ENCODE peak calls at places on chromosomes 13 and 19, in five cellular contexts. U, I, B, Z and W are unnamed samples.

GRCh38 chr19:38144667-38145066 is 79.4 kb downstream of the DPF1 start:
- DNase-seq in U (no peak), I (no peak), B (no peak), Z (no peak), W (no peak)

GRCh38 chr19:1264801-1265610 is 4.1 kb upstream of the CIRBP start:
- DNase-seq in U (no peak), I (peak), B (no peak), Z (peak), W (peak)

GRCh38 chr13:41315466-41316047 is 4.5 kb downstream of the NAA16 start:
- DNase-seq in U (no peak), I (no peak), B (no peak), Z (no peak), W (no peak)

GRCh38 chr13:39656325-39656677 is 839 bp downstream of the COG6 start:
- DNase-seq in U (no peak), I (no peak), B (no peak), Z (no peak), W (no peak)

GRCh38 chr13:44386932-44387556 is 13.4 kb downstream of the SERP2 start:
- DNase-seq in U (no peak), I (no peak), B (no peak), Z (no peak), W (no peak)

GRCh38 chr19:40467007-40467565 is 285 bp downstream of the SPTBN4 start:
- DNase-seq in U (no peak), I (no peak), B (no peak), Z (peak), W (no peak)

GRCh38 chr13:26710166-26710565 is 50.4 kb downstream of the GPR12 start:
- DNase-seq in U (no peak), I (no peak), B (no peak), Z (no peak), W (no peak)

GRCh38 chr13:28575200-28575599 is 80.3 kb upstream of the FLT1 start:
- DNase-seq in U (no peak), I (no peak), B (no peak), Z (no peak), W (no peak)

GRCh38 chr19:24159707-24160106 is 72.7 kb downstream of the ZNF254 start:
- DNase-seq in U (no peak), I (no peak), B (no peak), Z (no peak), W (no peak)

GRCh38 chr19:1825909-1826556 is 14.0 kb upstream of the ATP8B3 start:
- DNase-seq in U (no peak), I (peak), B (no peak), Z (peak), W (peak)

GRCh38 chr13:50244355-50244912 is 229.2 kb downstream of the KCNRG start:
- DNase-seq in U (no peak), I (no peak), B (no peak), Z (no peak), W (peak)

GRCh38 chr19:402786-403185 is 6.2 kb downstream of the C2CD4C start:
- DNase-seq in U (no peak), I (no peak), B (no peak), Z (no peak), W (no peak)

DNA sequence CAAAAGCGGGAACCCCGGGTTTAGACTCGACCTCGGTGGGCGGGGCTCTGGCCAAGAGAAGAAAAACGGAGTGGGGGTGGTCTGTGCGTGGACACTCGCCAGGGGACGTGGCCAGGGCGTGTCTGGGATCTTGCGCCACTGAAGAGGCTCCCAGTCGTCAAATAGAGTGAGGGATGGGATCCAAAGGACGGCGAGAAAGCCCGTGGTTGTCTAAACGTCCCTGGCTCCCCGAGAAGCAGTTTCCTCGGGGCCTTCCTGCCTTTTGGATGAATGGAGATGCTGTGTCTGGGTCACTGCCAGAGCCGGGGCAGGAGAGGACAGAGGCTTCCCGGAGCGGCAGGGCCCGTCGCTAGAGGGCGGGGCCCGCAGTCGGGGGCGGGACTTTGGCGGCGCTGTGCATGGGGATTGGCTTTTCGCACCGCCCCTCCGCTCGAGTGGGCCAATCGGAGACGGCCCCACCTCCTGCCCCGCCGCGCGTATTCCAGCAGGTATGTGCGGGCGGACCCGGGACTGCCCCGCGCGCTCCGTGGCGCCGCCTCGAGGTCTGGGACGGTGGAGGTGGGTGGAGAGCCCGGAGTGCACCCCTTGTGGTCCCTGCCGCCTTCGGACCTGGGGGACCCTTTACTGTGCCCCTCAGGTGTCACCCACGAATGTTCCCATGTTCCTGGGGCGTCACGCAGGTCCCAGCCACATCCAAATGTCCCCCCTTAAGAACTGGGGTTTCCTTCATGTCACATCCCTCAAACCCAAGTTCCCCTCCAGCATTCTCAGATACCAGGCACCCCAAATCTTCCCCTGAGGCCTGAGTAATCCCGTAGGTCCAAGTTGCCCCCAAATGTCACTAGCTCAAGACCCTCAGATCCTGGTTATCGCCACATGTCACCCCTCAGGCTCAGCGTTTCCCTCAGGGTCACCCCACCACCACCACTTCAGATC is 38.4 kb downstream of the ZSWIM4 start:
- DNase-seq in U (no peak), I (peak), B (peak), Z (peak), W (peak)
- H3K4me3 ChIP-seq in U (peak), I (peak), B (peak), Z (peak), W (no peak)

GRCh38 chr13:98484289-98485219 is 92.4 kb downstream of the STK24 start:
- DNase-seq in U (peak), I (peak), B (peak), Z (peak), W (peak)

GRCh38 chr13:98481511-98481951 is 95.4 kb downstream of the STK24 start:
- DNase-seq in U (no peak), I (no peak), B (no peak), Z (no peak), W (no peak)

GRCh38 chr13:98483636-98484288 is 93.1 kb downstream of the STK24 start:
- DNase-seq in U (no peak), I (no peak), B (no peak), Z (no peak), W (no peak)

GRCh38 chr13:98480915-98481510 is 95.9 kb downstream of the STK24 start:
- DNase-seq in U (no peak), I (no peak), B (no peak), Z (no peak), W (no peak)

GRCh38 chr13:98482476-98483444 is 94.1 kb downstream of the STK24 start:
- DNase-seq in U (no peak), I (peak), B (no peak), Z (peak), W (peak)
- H3K4me3 ChIP-seq in U (no peak), I (peak), B (peak), Z (no peak), W (no peak)

GRCh38 chr13:110712081-110712848 is 1.2 kb upstream of the ING1 start:
- DNase-seq in U (no peak), I (peak), B (no peak), Z (peak), W (peak)
- H3K4me3 ChIP-seq in U (peak), I (peak), B (peak), Z (peak), W (peak)

GRCh38 chr13:31885994-31886393 is 145.6 kb upstream of the FRY start:
- DNase-seq in U (no peak), I (no peak), B (no peak), Z (no peak), W (no peak)
- H3K4me3 ChIP-seq in U (no peak), I (no peak), B (no peak), Z (no peak), W (no peak)